ENCODE peak calls at places on chromosomes 2 and 18, in five cellular contexts. K is GM12878, L is ovary, O is GM23248, P is HepG2. M is an unnamed sample. For H3K9me3, the result is how much of the 10 kb centered on the place peaks cover.

GRCh38 chr18:5294113-5294617 is 1.4 kb downstream of the ZBTB14 start:
- DNase-seq in K (no peak), L (no peak), O (peak), P (no peak), M (no peak)

GRCh38 chr2:24169031-24169430 is 5.8 kb upstream of the FAM228A start:
- DNase-seq in K (no peak), L (no peak), O (no peak), P (no peak), M (no peak)

GRCh38 chr2:39494784-39495251 is 57.7 kb upstream of the MAP4K3 start:
- DNase-seq in K (peak), L (no peak), O (peak), P (no peak), M (no peak)

GRCh38 chr2:176158855-176159677 is 2.0 kb downstream of the HOXD3 start:
- DNase-seq in K (no peak), L (peak), O (no peak), P (no peak), M (no peak)

GRCh38 chr2:8089596-8089995 is 592.3 kb upstream of the ID2 start:
- DNase-seq in K (no peak), L (no peak), O (peak), P (no peak), M (no peak)

GRCh38 chr18:75760208-75760607 is 332.7 kb upstream of the SMIM21 start:
- DNase-seq in K (no peak), L (no peak), O (no peak), P (no peak), M (no peak)

GRCh38 chr2:9638532-9638931 is 7.7 kb upstream of the YWHAQ start:
- DNase-seq in K (no peak), L (peak), O (peak), P (peak), M (peak)

GRCh38 chr2:7498927-7499489 is 581.8 kb downstream of the RNF144A start:
- DNase-seq in K (no peak), L (no peak), O (no peak), P (no peak), M (no peak)

GRCh38 chr2:41206004-41206403 is 754.1 kb upstream of the SLC8A1 start:
- DNase-seq in K (no peak), L (no peak), O (no peak), P (no peak), M (no peak)

GRCh38 chr18:11149441-11150270 is at the start of gene PIEZO2:
- DNase-seq in K (peak), L (peak), O (peak), P (peak), M (no peak)

GRCh38 chr18:58624011-58624410 is 4.9 kb downstream of the ALPK2 start:
- DNase-seq in K (no peak), L (no peak), O (no peak), P (no peak), M (no peak)

GRCh38 chr2:191012845-191013616 is 940 bp downstream of the STAT1 start:
- DNase-seq in K (no peak), L (no peak), O (peak), P (peak), M (no peak)

GRCh38 chr18:9885170-9886004 is at the start of gene TXNDC2:
- DNase-seq in K (no peak), L (no peak), O (no peak), P (no peak), M (no peak)

GRCh38 chr2:2769481-2770431 is 438.7 kb upstream of the MYT1L start:
- DNase-seq in K (no peak), L (no peak), O (no peak), P (no peak), M (peak)
- H3K9me3 ChIP-seq in K (under half), L (under half), O (under half), P (under half), M (under half)

GRCh38 chr18:78542204-78542603 is 437.4 kb upstream of the SALL3 start:
- DNase-seq in K (no peak), L (no peak), O (no peak), P (no peak), M (peak)
- H3K27ac ChIP-seq in K (no peak), L (no peak), O (no peak), P (no peak), M (no peak)

GRCh38 chr2:108947271-108947907 is 41.6 kb downstream of the EDAR start:
- DNase-seq in K (no peak), L (no peak), O (no peak), P (no peak), M (no peak)
- H3K9me3 ChIP-seq in K (under half), L (under half), O (under half), P (under half), M (under half)

GRCh38 chr2:138504546-138505239 is 3.1 kb downstream of the SPOPL start:
- DNase-seq in K (no peak), L (no peak), O (peak), P (no peak), M (no peak)

GRCh38 chr2:138502253-138503086 is 900 bp downstream of the SPOPL start:
- DNase-seq in K (no peak), L (no peak), O (peak), P (peak), M (no peak)

GRCh38 chr2:138503652-138504051 is 2.1 kb downstream of the SPOPL start:
- DNase-seq in K (no peak), L (no peak), O (peak), P (no peak), M (no peak)

GRCh38 chr2:138503087-138503442 is 1.5 kb downstream of the SPOPL start:
- DNase-seq in K (no peak), L (no peak), O (peak), P (no peak), M (no peak)

GRCh38 chr2:138504092-138504491 is 2.5 kb downstream of the SPOPL start:
- DNase-seq in K (no peak), L (no peak), O (no peak), P (no peak), M (no peak)
- H3K27ac ChIP-seq in K (peak), L (no peak), O (no peak), P (peak), M (no peak)

GRCh38 chr18:71134122-71134521 is 845.3 kb downstream of the SOCS6 start:
- DNase-seq in K (no peak), L (no peak), O (no peak), P (no peak), M (no peak)
- H3K9me3 ChIP-seq in K (under half), L (under half), O (under half), P (under half), M (under half)

GRCh38 chr2:173149491-173149890 is 73.8 kb downstream of the MAP3K20 start:
- DNase-seq in K (peak), L (no peak), O (no peak), P (no peak), M (no peak)
- H3K27ac ChIP-seq in K (no peak), L (no peak), O (no peak), P (no peak), M (no peak)